ENCODE peak calls at places on chromosomes 2 and 18, in ten cellular contexts. N, O, A, W, P, V, M, J, Z and Y are unnamed samples.
A peak's percentile ranks its signal among the peaks of the same experiment; 100 is the strongest.

GRCh38 chr18:29874519-29875098 is 1167.9 kb downstream of the DSC3 start:
- DNase-seq in O (peak; percentile 61), V (no peak), Z (no peak), N (no peak), J (no peak), M (no peak), A (no peak), P (no peak), W (no peak), Y (no peak)

GRCh38 chr18:45357681-45358470 is 257.4 kb upstream of the SLC14A2 start:
- DNase-seq in V (no peak), N (no peak), W (no peak), A (no peak), J (no peak), Z (no peak), M (no peak), P (no peak), O (no peak), Y (no peak)

GRCh38 chr2:132009874-132010521 is 151.8 kb downstream of the ANKRD30BL start:
- DNase-seq in N (no peak), Z (no peak), P (no peak), A (no peak), M (no peak), J (peak; percentile 0), W (no peak), O (peak; percentile 32), V (no peak), Y (no peak)

GRCh38 chr18:10928971-10929373 is 220.4 kb downstream of the PIEZO2 start:
- DNase-seq in N (no peak), Z (no peak), V (no peak), P (no peak), W (no peak), M (no peak), J (peak; percentile 57), O (no peak), A (no peak), Y (no peak)

GRCh38 chr18:23237524-23238151 is 102.4 kb downstream of the CABLES1 start:
- DNase-seq in P (peak; percentile 12), Z (peak; percentile 53), J (peak; percentile 54), N (peak; percentile 84), A (peak; percentile 25), M (no peak), O (peak; percentile 50), V (peak; percentile 73), W (peak; percentile 60), Y (no peak)

GRCh38 chr2:5409925-5410360 is 282.2 kb upstream of the SOX11 start:
- DNase-seq in V (no peak), A (no peak), O (peak; percentile 87), W (no peak), P (no peak), N (no peak), J (no peak), Z (no peak), M (no peak), Y (no peak)

GRCh38 chr2:143842836-143843235 is 677.1 kb downstream of the ZEB2 start:
- DNase-seq in N (no peak), V (no peak), Z (no peak), A (no peak), O (no peak), P (no peak), M (no peak), W (no peak), J (no peak), Y (no peak)

GRCh38 chr2:241803387-241804325 is 5.3 kb upstream of the NEU4 start:
- DNase-seq in A (no peak), N (peak; percentile 73), V (peak; percentile 43), O (no peak), J (peak; percentile 23), P (no peak), M (no peak), W (no peak), Z (peak; percentile 31), Y (no peak)

GRCh38 chr18:60624207-60624606 is 251.6 kb upstream of the MC4R start:
- DNase-seq in A (no peak), N (no peak), Z (no peak), M (no peak), J (no peak), V (no peak), O (no peak), W (no peak), P (no peak), Y (no peak)

GRCh38 chr18:47175283-47175894 is 775 bp downstream of the IER3IP1 start:
- DNase-seq in O (peak; percentile 38), P (no peak), W (no peak), Z (no peak), A (no peak), J (no peak), V (no peak), M (no peak), N (no peak), Y (no peak)

GRCh38 chr18:47180765-47181164 is 4.6 kb upstream of the IER3IP1 start:
- DNase-seq in A (no peak), O (no peak), M (no peak), P (no peak), Z (no peak), N (no peak), V (no peak), J (no peak), W (no peak), Y (no peak)

GRCh38 chr18:47172476-47172875 is 3.7 kb downstream of the IER3IP1 start:
- DNase-seq in P (no peak), Z (no peak), V (no peak), O (no peak), W (no peak), J (no peak), A (no peak), N (no peak), M (no peak), Y (no peak)

GRCh38 chr18:47174545-47175116 is 1.5 kb downstream of the IER3IP1 start:
- DNase-seq in M (no peak), N (no peak), J (no peak), W (no peak), O (no peak), P (no peak), V (no peak), Z (no peak), A (no peak), Y (no peak)

GRCh38 chr18:47175895-47176575 is at the start of gene IER3IP1:
- DNase-seq in W (peak; percentile 73), Z (peak; percentile 95), J (peak; percentile 92), O (peak; percentile 93), A (peak; percentile 89), V (peak; percentile 92), N (peak; percentile 94), M (no peak), P (peak; percentile 87), Y (peak; percentile 90)
- TF ChIP-seq CTCF in W (no peak), Z (no peak), J (peak; percentile 19), O (peak; percentile 8), A (no peak), V (peak; percentile 24), N (no peak), M (no peak), P (no peak), Y (peak; percentile 55)

DNA sequence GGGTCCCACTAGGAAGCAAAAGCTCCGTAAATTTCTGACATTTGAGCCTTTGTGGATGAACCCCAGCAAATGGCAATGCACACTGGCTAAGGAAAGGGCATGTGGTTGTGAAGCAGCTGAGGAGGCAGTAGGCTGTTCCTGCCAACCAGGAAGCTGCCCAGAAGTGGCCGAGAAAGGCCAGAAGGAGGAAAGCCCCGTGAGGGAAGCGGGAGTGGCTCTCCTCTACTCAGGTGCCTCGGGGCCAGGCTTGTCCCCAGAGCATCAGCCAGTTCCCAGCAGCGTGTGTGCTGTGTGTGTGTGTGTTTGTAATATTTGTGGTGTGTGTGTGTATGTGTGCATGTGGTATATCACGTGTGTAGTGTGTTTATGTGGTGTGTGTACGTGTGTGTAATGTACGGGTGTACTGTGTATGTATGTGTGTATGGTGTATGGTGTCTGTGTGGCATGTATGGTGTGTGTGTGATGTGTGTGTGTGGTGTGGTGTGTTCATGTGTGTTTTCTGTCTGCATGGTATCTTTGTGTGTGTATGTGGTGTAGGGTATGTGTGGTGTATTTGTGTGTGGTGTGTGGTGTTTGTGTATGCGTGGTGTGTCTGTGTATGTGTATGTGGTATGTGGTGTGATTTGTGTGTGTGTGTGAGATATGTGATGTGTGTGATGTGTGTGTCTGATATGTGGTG is 90.6 kb downstream of the APOB start:
- DNase-seq in J (no peak), P (no peak), O (no peak), A (no peak), N (no peak), M (no peak), W (no peak), Z (no peak), V (no peak), Y (no peak)
- H3K27me3 ChIP-seq in J (no peaks in the 10 kb centered on the region), P (no peaks in the 10 kb centered on the region), O (no peaks in the 10 kb centered on the region), A (no peaks in the 10 kb centered on the region), N (no peaks in the 10 kb centered on the region), M (no peaks in the 10 kb centered on the region), W (no peaks in the 10 kb centered on the region), Z (peaks cover 23% of the 10 kb centered on the region), V (no peaks in the 10 kb centered on the region), Y (no peaks in the 10 kb centered on the region)

GRCh38 chr2:219468410-219469185 is 30.1 kb upstream of the GMPPA start:
- DNase-seq in J (no peak), W (no peak), V (no peak), O (no peak), Z (no peak), M (no peak), P (no peak), N (no peak), A (no peak), Y (no peak)
- H3K27ac ChIP-seq in J (no peak overlapping the region), W (no peak overlapping the region), V (no peak overlapping the region), O (no peak overlapping the region), Z (peak overlapping the region; percentile 50), M (no peak overlapping the region), P (no peak overlapping the region), N (no peak overlapping the region), A (no peak overlapping the region), Y (no peak overlapping the region)

GRCh38 chr2:237322564-237322963 is 91.4 kb downstream of the COL6A3 start:
- DNase-seq in N (no peak), W (no peak), P (no peak), O (peak; percentile 13), Z (no peak), J (no peak), M (no peak), A (no peak), V (no peak), Y (no peak)

GRCh38 chr2:237327191-237327590 is 86.8 kb downstream of the COL6A3 start:
- DNase-seq in N (no peak), J (no peak), P (no peak), W (no peak), V (no peak), O (no peak), A (no peak), M (no peak), Z (no peak), Y (no peak)

GRCh38 chr2:237323656-237324055 is 90.3 kb downstream of the COL6A3 start:
- DNase-seq in W (no peak), M (no peak), N (no peak), A (no peak), Z (no peak), J (no peak), V (no peak), P (no peak), O (no peak), Y (no peak)

GRCh38 chr2:237324446-237325236 is 89.3 kb downstream of the COL6A3 start:
- DNase-seq in P (peak; percentile 32), A (no peak), N (no peak), J (peak; percentile 75), M (no peak), W (no peak), O (no peak), V (no peak), Z (no peak), Y (no peak)

GRCh38 chr2:237326250-237327171 is 87.5 kb downstream of the COL6A3 start:
- DNase-seq in A (no peak), W (no peak), J (no peak), V (no peak), Z (no peak), O (no peak), P (no peak), N (no peak), M (no peak), Y (no peak)
- TF ChIP-seq CTCF in A (no peak), W (no peak), J (no peak), V (no peak), Z (no peak), O (no peak), P (no peak), N (no peak), M (no peak), Y (no peak)